ENCODE peak calls at places on chromosome 17, in nine cellular contexts. X is AG09309, H is tibial nerve, J is osteoblast, Q is upper lobe of right lung, O is cardiac muscle cell, Y is fibroblast of lung, V is cardiac fibroblast, S is sigmoid colon. B is an unnamed sample.

GRCh38 chr17:67993153-67993997 is 2.9 kb downstream of the C17orf58 start:
- DNase-seq in X (no peak), H (peak), J (peak), Q (peak), O (peak), Y (peak), V (peak), S (peak), B (no peak)

GRCh38 chr17:17017343-17018014 is 24.8 kb upstream of the MPRIP start:
- DNase-seq in X (no peak), H (no peak), J (peak), Q (no peak), O (no peak), Y (no peak), V (no peak), S (peak), B (no peak)

GRCh38 chr17:246851-247421 is 65.5 kb upstream of the DOC2B start:
- DNase-seq in X (no peak), H (no peak), J (peak), Q (peak), O (no peak), Y (no peak), V (no peak), S (peak), B (no peak)

GRCh38 chr17:50264263-50265113 is 9.8 kb upstream of the TMEM92 start:
- DNase-seq in X (no peak), H (no peak), J (peak), Q (peak), O (peak), Y (peak), V (no peak), S (peak), B (no peak)

GRCh38 chr17:65855245-65855644 is 293.8 kb upstream of the AXIN2 start:
- DNase-seq in X (no peak), H (no peak), J (no peak), Q (no peak), O (no peak), Y (peak), V (peak), S (no peak), B (no peak)

GRCh38 chr17:41785091-41785875 is 1.2 kb downstream of the JUP start:
- DNase-seq in X (no peak), H (no peak), J (peak), Q (no peak), O (peak), Y (peak), V (peak), S (no peak), B (no peak)

GRCh38 chr17:37194208-37194607 is 181.6 kb upstream of the C17orf78 start:
- DNase-seq in X (no peak), H (no peak), J (no peak), Q (no peak), O (no peak), Y (no peak), V (no peak), S (no peak), B (no peak)

GRCh38 chr17:21288581-21289017 is 4.1 kb downstream of the MAP2K3 start:
- DNase-seq in X (no peak), H (no peak), J (peak), Q (no peak), O (no peak), Y (no peak), V (no peak), S (no peak), B (no peak)

GRCh38 chr17:54662978-54663876 is 237.4 kb upstream of the TOM1L1 start:
- DNase-seq in X (no peak), H (no peak), J (no peak), Q (no peak), O (no peak), Y (no peak), V (no peak), S (no peak), B (no peak)

GRCh38 chr17:16080366-16080765 is 80.7 kb downstream of the TTC19 start:
- DNase-seq in X (no peak), H (no peak), J (no peak), Q (no peak), O (no peak), Y (peak), V (no peak), S (no peak), B (no peak)

GRCh38 chr17:35740997-35741931 is 9.8 kb downstream of the RASL10B start:
- DNase-seq in X (no peak), H (no peak), J (peak), Q (no peak), O (no peak), Y (no peak), V (no peak), S (peak), B (no peak)
- TF ChIP-seq CTCF in X (no peak), H (no peak), J (no peak), Q (no peak), O (no peak), Y (no peak), V (no peak), S (no peak), B (no peak)

DNA sequence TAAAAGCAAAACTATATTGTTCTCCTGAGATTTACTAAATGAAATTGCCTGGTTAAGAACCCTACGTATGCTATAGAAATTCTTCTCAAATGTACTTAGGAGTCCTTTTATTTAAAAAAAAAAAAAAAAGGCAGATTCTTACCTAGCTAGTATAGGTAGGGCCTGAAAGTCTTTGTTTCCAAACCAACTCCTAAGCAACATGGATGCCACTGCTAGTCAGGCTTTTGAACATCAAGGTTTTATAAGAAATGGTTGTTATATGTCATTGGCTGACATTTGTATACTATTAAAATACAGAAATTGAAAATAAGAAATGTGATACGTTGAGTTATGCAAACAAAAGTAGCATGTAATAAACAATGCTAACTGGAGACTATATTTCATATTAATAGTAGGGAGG is 1.2 kb downstream of the EVI2A start:
- DNase-seq in X (no peak), H (no peak), J (no peak), Q (no peak), O (no peak), Y (no peak), V (no peak), S (no peak), B (no peak)
- H3K4me3 ChIP-seq in X (no peak), H (peak), J (no peak), Q (peak), O (no peak), Y (peak), V (no peak), S (peak), B (peak)

GRCh38 chr17:63621229-63621683 is 961 bp upstream of the MAP3K3 start:
- DNase-seq in X (no peak), H (no peak), J (no peak), Q (no peak), O (no peak), Y (no peak), V (no peak), S (no peak), B (no peak)

GRCh38 chr17:63623786-63624185 is 1.6 kb downstream of the MAP3K3 start:
- DNase-seq in X (no peak), H (no peak), J (peak), Q (no peak), O (no peak), Y (no peak), V (no peak), S (no peak), B (no peak)

GRCh38 chr17:63626551-63627228 is 4.5 kb downstream of the MAP3K3 start:
- DNase-seq in X (no peak), H (no peak), J (peak), Q (no peak), O (no peak), Y (peak), V (peak), S (no peak), B (no peak)

GRCh38 chr17:63622571-63623390 is 564 bp downstream of the MAP3K3 start:
- DNase-seq in X (no peak), H (peak), J (peak), Q (peak), O (peak), Y (peak), V (peak), S (peak), B (no peak)

GRCh38 chr17:63621684-63622570 is at the start of gene MAP3K3:
- DNase-seq in X (peak), H (peak), J (peak), Q (peak), O (peak), Y (peak), V (peak), S (peak), B (peak)
- TF ChIP-seq CTCF in X (peak), H (peak), J (no peak), Q (peak), O (peak), Y (peak), V (no peak), S (peak), B (no peak)

DNA sequence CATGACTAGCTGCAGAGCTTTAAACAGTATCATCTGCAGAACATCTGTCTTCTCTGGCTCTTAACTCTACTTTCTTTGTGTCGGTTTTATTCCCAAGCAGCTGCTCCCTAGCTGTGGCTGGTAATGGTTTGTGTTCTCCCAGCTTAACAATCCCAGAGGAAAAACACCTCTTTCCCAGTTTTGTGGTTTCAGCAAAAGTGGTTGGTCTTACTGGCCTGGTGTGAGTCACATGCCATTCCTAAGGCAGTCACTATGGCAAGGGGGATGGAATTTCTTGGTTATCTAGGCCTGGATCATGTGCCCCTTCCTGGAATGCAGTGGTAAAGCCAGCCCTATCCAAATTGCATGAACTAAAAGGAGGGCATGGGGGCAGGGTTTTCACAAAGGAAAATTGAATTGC is 27.4 kb downstream of the OMG start:
- DNase-seq in X (peak), H (no peak), J (peak), Q (no peak), O (peak), Y (peak), V (peak), S (no peak), B (peak)
- H3K4me3 ChIP-seq in X (no peak), H (no peak), J (no peak), Q (no peak), O (no peak), Y (no peak), V (no peak), S (no peak), B (no peak)

GRCh38 chr17:44827863-44828262 is 2.2 kb downstream of the GJC1 start:
- DNase-seq in X (no peak), H (no peak), J (no peak), Q (no peak), O (no peak), Y (no peak), V (no peak), S (no peak), B (no peak)
- TF ChIP-seq CTCF in X (no peak), H (no peak), J (no peak), Q (no peak), O (no peak), Y (no peak), V (no peak), S (no peak), B (no peak)

DNA sequence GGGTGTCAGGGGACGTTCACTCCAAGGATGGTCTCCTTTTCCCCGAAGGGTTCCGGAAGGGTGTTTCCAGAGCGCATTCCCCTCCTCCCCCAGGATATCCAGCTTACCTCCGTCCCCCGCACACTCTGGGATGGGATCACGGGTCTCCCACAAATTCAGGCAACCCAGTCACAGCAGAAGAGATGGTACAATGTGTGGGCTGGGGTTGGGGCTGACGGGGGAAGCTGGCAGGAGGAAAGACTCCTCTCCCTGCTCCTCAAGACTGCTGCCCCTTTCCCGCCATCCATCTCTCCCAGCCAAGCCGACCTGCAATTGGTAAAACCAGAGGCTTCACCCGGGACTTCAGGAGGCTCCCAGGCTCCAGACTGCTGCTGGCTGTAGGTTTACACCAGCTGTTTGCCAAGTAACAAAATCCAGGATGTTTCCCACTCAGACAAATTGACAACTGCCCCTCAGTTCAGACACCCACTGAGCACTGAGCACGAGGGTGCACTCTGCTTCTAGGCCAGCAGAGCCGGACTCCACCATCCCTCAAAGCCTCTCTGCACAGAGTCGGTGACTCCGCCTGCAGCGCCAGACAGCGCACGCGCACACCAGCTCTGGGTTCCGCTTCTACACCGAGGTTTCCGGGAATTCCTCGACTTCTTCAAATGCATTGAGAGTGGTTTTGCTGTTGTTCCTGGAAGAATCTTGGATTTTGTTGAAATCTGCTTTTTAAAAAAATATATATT is 37.7 kb downstream of the ASPA start:
- DNase-seq in X (no peak), H (no peak), J (no peak), Q (no peak), O (no peak), Y (no peak), V (no peak), S (peak), B (no peak)
- H3K4me3 ChIP-seq in X (no peak), H (peak), J (peak), Q (no peak), O (no peak), Y (no peak), V (no peak), S (no peak), B (no peak)

GRCh38 chr17:58590377-58590776 is 75.9 kb upstream of the MTMR4 start:
- DNase-seq in X (no peak), H (no peak), J (no peak), Q (no peak), O (no peak), Y (no peak), V (no peak), S (peak), B (no peak)

GRCh38 chr17:58587713-58588117 is 73.3 kb upstream of the MTMR4 start:
- DNase-seq in X (no peak), H (no peak), J (peak), Q (peak), O (peak), Y (peak), V (peak), S (peak), B (no peak)

GRCh38 chr17:58593121-58593520 is 78.7 kb upstream of the MTMR4 start:
- DNase-seq in X (no peak), H (no peak), J (no peak), Q (no peak), O (no peak), Y (no peak), V (no peak), S (no peak), B (no peak)

GRCh38 chr17:58595194-58595792 is 80.9 kb upstream of the MTMR4 start:
- DNase-seq in X (no peak), H (no peak), J (no peak), Q (no peak), O (no peak), Y (no peak), V (no peak), S (peak), B (no peak)

GRCh38 chr17:58591455-58591854 is 77.0 kb upstream of the MTMR4 start:
- DNase-seq in X (no peak), H (no peak), J (no peak), Q (no peak), O (no peak), Y (no peak), V (no peak), S (no peak), B (no peak)
- TF ChIP-seq CTCF in X (no peak), H (no peak), J (peak), Q (no peak), O (no peak), Y (peak), V (peak), S (no peak), B (no peak)

B was measured in HFF-Myc.